ENCODE peak calls at places on chromosomes 5 and 9, in ten cellular contexts. One of them, this sample, is unnamed.

GRCh38 chr9:105007143-105007542 is 79.2 kb upstream of the ABCA1 start:
- DNase-seq in uterus: peak; percentile 47
- DNase-seq in H54: peak; percentile 66
- DNase-seq in NCI-H345: no peak
- DNase-seq in endothelial cell: no peak
- DNase-seq in HEK293T: no peak
- DNase-seq in activated gamma-delta T cell treated with anti-CD3 and anti-CD28 coated beads, Interleukin-2, amount 50 U/mL, for 16 hours: no peak
- DNase-seq in SW 1271: no peak
- DNase-seq in aorta: peak; percentile 63
- DNase-seq in foreskin fibroblast: peak; percentile 93
- DNase-seq in this sample: no peak

GRCh38 chr9:83473488-83473971 is 64.7 kb downstream of the FRMD3 start:
- DNase-seq in uterus: no peak
- DNase-seq in H54: no peak
- DNase-seq in NCI-H345: no peak
- DNase-seq in endothelial cell: no peak
- DNase-seq in HEK293T: no peak
- DNase-seq in activated gamma-delta T cell treated with anti-CD3 and anti-CD28 coated beads, Interleukin-2, amount 50 U/mL, for 16 hours: no peak
- DNase-seq in SW 1271: no peak
- DNase-seq in aorta: no peak
- DNase-seq in foreskin fibroblast: no peak
- DNase-seq in this sample: no peak

GRCh38 chr5:59640411-59640810 is 253.1 kb downstream of the PDE4D start:
- DNase-seq in uterus: no peak
- DNase-seq in H54: no peak
- DNase-seq in NCI-H345: no peak
- DNase-seq in endothelial cell: no peak
- DNase-seq in HEK293T: no peak
- DNase-seq in activated gamma-delta T cell treated with anti-CD3 and anti-CD28 coated beads, Interleukin-2, amount 50 U/mL, for 16 hours: no peak
- DNase-seq in SW 1271: no peak
- DNase-seq in aorta: no peak
- DNase-seq in foreskin fibroblast: peak; percentile 14
- DNase-seq in this sample: no peak

GRCh38 chr9:116074658-116075057 is 78.9 kb upstream of the PAPPA start:
- DNase-seq in uterus: no peak
- DNase-seq in H54: peak; percentile 15
- DNase-seq in NCI-H345: no peak
- DNase-seq in endothelial cell: no peak
- DNase-seq in HEK293T: no peak
- DNase-seq in activated gamma-delta T cell treated with anti-CD3 and anti-CD28 coated beads, Interleukin-2, amount 50 U/mL, for 16 hours: no peak
- DNase-seq in SW 1271: no peak
- DNase-seq in aorta: no peak
- DNase-seq in foreskin fibroblast: peak; percentile 15
- DNase-seq in this sample: no peak

GRCh38 chr5:3845249-3845648 is 249.6 kb downstream of the IRX1 start:
- DNase-seq in uterus: no peak
- DNase-seq in H54: no peak
- DNase-seq in NCI-H345: no peak
- DNase-seq in endothelial cell: no peak
- DNase-seq in HEK293T: no peak
- DNase-seq in activated gamma-delta T cell treated with anti-CD3 and anti-CD28 coated beads, Interleukin-2, amount 50 U/mL, for 16 hours: no peak
- DNase-seq in SW 1271: no peak
- DNase-seq in aorta: no peak
- DNase-seq in foreskin fibroblast: no peak
- DNase-seq in this sample: no peak

GRCh38 chr9:130003943-130004552 is 38.9 kb downstream of the FNBP1 start:
- DNase-seq in uterus: no peak
- DNase-seq in H54: no peak
- DNase-seq in NCI-H345: no peak
- DNase-seq in endothelial cell: no peak
- DNase-seq in HEK293T: no peak
- DNase-seq in activated gamma-delta T cell treated with anti-CD3 and anti-CD28 coated beads, Interleukin-2, amount 50 U/mL, for 16 hours: no peak
- DNase-seq in SW 1271: no peak
- DNase-seq in aorta: no peak
- DNase-seq in foreskin fibroblast: no peak
- DNase-seq in this sample: no peak

GRCh38 chr5:137734962-137735530 is 843 bp downstream of the KLHL3 start:
- DNase-seq in uterus: peak; percentile 27
- DNase-seq in H54: no peak
- DNase-seq in NCI-H345: peak; percentile 51
- DNase-seq in endothelial cell: peak; percentile 42
- DNase-seq in HEK293T: no peak
- DNase-seq in activated gamma-delta T cell treated with anti-CD3 and anti-CD28 coated beads, Interleukin-2, amount 50 U/mL, for 16 hours: no peak
- DNase-seq in SW 1271: no peak
- DNase-seq in aorta: peak; percentile 51
- DNase-seq in foreskin fibroblast: no peak
- DNase-seq in this sample: no peak

GRCh38 chr9:115524467-115525059 is 406.6 kb upstream of the TNC start:
- DNase-seq in uterus: peak; percentile 49
- DNase-seq in H54: peak; percentile 40
- DNase-seq in NCI-H345: peak; percentile 47
- DNase-seq in endothelial cell: peak; percentile 47
- DNase-seq in HEK293T: peak; percentile 48
- DNase-seq in activated gamma-delta T cell treated with anti-CD3 and anti-CD28 coated beads, Interleukin-2, amount 50 U/mL, for 16 hours: no peak
- DNase-seq in SW 1271: no peak
- DNase-seq in aorta: no peak
- DNase-seq in foreskin fibroblast: peak; percentile 56
- DNase-seq in this sample: no peak

GRCh38 chr5:92906798-92907380 is 674.1 kb downstream of the NR2F1-AS1 start:
- DNase-seq in uterus: no peak
- DNase-seq in H54: no peak
- DNase-seq in NCI-H345: no peak
- DNase-seq in endothelial cell: no peak
- DNase-seq in HEK293T: no peak
- DNase-seq in activated gamma-delta T cell treated with anti-CD3 and anti-CD28 coated beads, Interleukin-2, amount 50 U/mL, for 16 hours: no peak
- DNase-seq in SW 1271: no peak
- DNase-seq in aorta: no peak
- DNase-seq in foreskin fibroblast: no peak
- DNase-seq in this sample: no peak

GRCh38 chr5:18113724-18114123 is 479.5 kb downstream of the TAF11L14 start:
- DNase-seq in uterus: no peak
- DNase-seq in H54: no peak
- DNase-seq in NCI-H345: peak; percentile 27
- DNase-seq in endothelial cell: peak; percentile 9
- DNase-seq in HEK293T: no peak
- DNase-seq in activated gamma-delta T cell treated with anti-CD3 and anti-CD28 coated beads, Interleukin-2, amount 50 U/mL, for 16 hours: no peak
- DNase-seq in SW 1271: no peak
- DNase-seq in aorta: no peak
- DNase-seq in foreskin fibroblast: no peak
- DNase-seq in this sample: no peak

GRCh38 chr5:91468643-91469422 is 85.7 kb upstream of the ARRDC3 start:
- DNase-seq in uterus: no peak
- DNase-seq in H54: no peak
- DNase-seq in NCI-H345: no peak
- DNase-seq in endothelial cell: no peak
- DNase-seq in HEK293T: no peak
- DNase-seq in activated gamma-delta T cell treated with anti-CD3 and anti-CD28 coated beads, Interleukin-2, amount 50 U/mL, for 16 hours: no peak
- DNase-seq in SW 1271: no peak
- DNase-seq in aorta: no peak
- DNase-seq in foreskin fibroblast: peak; percentile 2
- DNase-seq in this sample: no peak

GRCh38 chr5:59798862-59799667 is 94.5 kb downstream of the PDE4D start:
- DNase-seq in uterus: no peak
- DNase-seq in H54: no peak
- DNase-seq in NCI-H345: peak; percentile 54
- DNase-seq in endothelial cell: no peak
- DNase-seq in HEK293T: no peak
- DNase-seq in activated gamma-delta T cell treated with anti-CD3 and anti-CD28 coated beads, Interleukin-2, amount 50 U/mL, for 16 hours: no peak
- DNase-seq in SW 1271: no peak
- DNase-seq in aorta: no peak
- DNase-seq in foreskin fibroblast: no peak
- DNase-seq in this sample: no peak

GRCh38 chr5:68504306-68504705 is 288.8 kb downstream of the PIK3R1 start:
- DNase-seq in uterus: no peak
- DNase-seq in H54: no peak
- DNase-seq in NCI-H345: no peak
- DNase-seq in endothelial cell: no peak
- DNase-seq in HEK293T: no peak
- DNase-seq in activated gamma-delta T cell treated with anti-CD3 and anti-CD28 coated beads, Interleukin-2, amount 50 U/mL, for 16 hours: no peak
- DNase-seq in SW 1271: no peak
- DNase-seq in aorta: no peak
- DNase-seq in foreskin fibroblast: no peak
- DNase-seq in this sample: no peak

GRCh38 chr5:59656351-59657254 is 236.9 kb downstream of the PDE4D start:
- DNase-seq in uterus: no peak
- DNase-seq in H54: no peak
- DNase-seq in NCI-H345: no peak
- DNase-seq in endothelial cell: no peak
- DNase-seq in HEK293T: no peak
- DNase-seq in activated gamma-delta T cell treated with anti-CD3 and anti-CD28 coated beads, Interleukin-2, amount 50 U/mL, for 16 hours: no peak
- DNase-seq in SW 1271: no peak
- DNase-seq in aorta: no peak
- DNase-seq in foreskin fibroblast: no peak
- DNase-seq in this sample: no peak

GRCh38 chr9:115943591-115944165 is 209.9 kb upstream of the PAPPA start:
- DNase-seq in uterus: no peak
- DNase-seq in H54: no peak
- DNase-seq in NCI-H345: no peak
- DNase-seq in endothelial cell: no peak
- DNase-seq in HEK293T: no peak
- DNase-seq in activated gamma-delta T cell treated with anti-CD3 and anti-CD28 coated beads, Interleukin-2, amount 50 U/mL, for 16 hours: no peak
- DNase-seq in SW 1271: no peak
- DNase-seq in aorta: no peak
- DNase-seq in foreskin fibroblast: no peak
- DNase-seq in this sample: no peak

GRCh38 chr5:92777421-92777820 is 803.6 kb downstream of the NR2F1-AS1 start:
- DNase-seq in uterus: no peak
- DNase-seq in H54: no peak
- DNase-seq in NCI-H345: no peak
- DNase-seq in endothelial cell: no peak
- DNase-seq in HEK293T: no peak
- DNase-seq in activated gamma-delta T cell treated with anti-CD3 and anti-CD28 coated beads, Interleukin-2, amount 50 U/mL, for 16 hours: no peak
- DNase-seq in SW 1271: no peak
- DNase-seq in aorta: no peak
- DNase-seq in foreskin fibroblast: no peak
- DNase-seq in this sample: no peak

GRCh38 chr9:92406506-92406905 is 2.1 kb upstream of the OGN start:
- DNase-seq in uterus: no peak
- DNase-seq in H54: no peak
- DNase-seq in NCI-H345: no peak
- DNase-seq in endothelial cell: no peak
- DNase-seq in HEK293T: no peak
- DNase-seq in activated gamma-delta T cell treated with anti-CD3 and anti-CD28 coated beads, Interleukin-2, amount 50 U/mL, for 16 hours: peak; percentile 1
- DNase-seq in SW 1271: no peak
- DNase-seq in aorta: peak; percentile 76
- DNase-seq in foreskin fibroblast: no peak
- DNase-seq in this sample: no peak

GRCh38 chr5:2986301-2986700 is 234.8 kb upstream of the IRX2 start:
- DNase-seq in uterus: no peak
- DNase-seq in H54: no peak
- DNase-seq in NCI-H345: no peak
- DNase-seq in endothelial cell: no peak
- DNase-seq in HEK293T: no peak
- DNase-seq in activated gamma-delta T cell treated with anti-CD3 and anti-CD28 coated beads, Interleukin-2, amount 50 U/mL, for 16 hours: no peak
- DNase-seq in SW 1271: no peak
- DNase-seq in aorta: no peak
- DNase-seq in foreskin fibroblast: no peak
- DNase-seq in this sample: no peak

GRCh38 chr5:37668524-37669047 is 171.3 kb downstream of the GDNF start:
- DNase-seq in uterus: peak; percentile 40
- DNase-seq in H54: peak; percentile 59
- DNase-seq in NCI-H345: peak; percentile 17
- DNase-seq in endothelial cell: no peak
- DNase-seq in HEK293T: peak; percentile 23
- DNase-seq in activated gamma-delta T cell treated with anti-CD3 and anti-CD28 coated beads, Interleukin-2, amount 50 U/mL, for 16 hours: no peak
- DNase-seq in SW 1271: peak; percentile 94
- DNase-seq in aorta: peak; percentile 65
- DNase-seq in foreskin fibroblast: peak; percentile 94
- DNase-seq in this sample: peak; percentile 12

GRCh38 chr5:124662261-124662781 is 84.1 kb downstream of the ZNF608 start:
- DNase-seq in uterus: no peak
- DNase-seq in H54: no peak
- DNase-seq in NCI-H345: peak; percentile 28
- DNase-seq in endothelial cell: no peak
- DNase-seq in HEK293T: peak; percentile 65
- DNase-seq in activated gamma-delta T cell treated with anti-CD3 and anti-CD28 coated beads, Interleukin-2, amount 50 U/mL, for 16 hours: no peak
- DNase-seq in SW 1271: no peak
- DNase-seq in aorta: no peak
- DNase-seq in foreskin fibroblast: no peak
- DNase-seq in this sample: no peak

GRCh38 chr5:55694152-55694830 is 17.8 kb downstream of the SLC38A9 start:
- DNase-seq in uterus: no peak
- DNase-seq in H54: no peak
- DNase-seq in NCI-H345: no peak
- DNase-seq in endothelial cell: no peak
- DNase-seq in HEK293T: peak; percentile 18
- DNase-seq in activated gamma-delta T cell treated with anti-CD3 and anti-CD28 coated beads, Interleukin-2, amount 50 U/mL, for 16 hours: no peak
- DNase-seq in SW 1271: no peak
- DNase-seq in aorta: no peak
- DNase-seq in foreskin fibroblast: no peak
- DNase-seq in this sample: no peak

GRCh38 chr5:177531209-177531940 is 14.6 kb upstream of the DDX41 start:
- DNase-seq in uterus: no peak
- DNase-seq in H54: no peak
- DNase-seq in NCI-H345: no peak
- DNase-seq in endothelial cell: no peak
- DNase-seq in HEK293T: no peak
- DNase-seq in activated gamma-delta T cell treated with anti-CD3 and anti-CD28 coated beads, Interleukin-2, amount 50 U/mL, for 16 hours: no peak
- DNase-seq in SW 1271: no peak
- DNase-seq in aorta: no peak
- DNase-seq in foreskin fibroblast: no peak
- DNase-seq in this sample: no peak

GRCh38 chr9:90393355-90394152 is 249.1 kb downstream of the DIRAS2 start:
- DNase-seq in uterus: no peak
- DNase-seq in H54: no peak
- DNase-seq in NCI-H345: no peak
- DNase-seq in endothelial cell: no peak
- DNase-seq in HEK293T: no peak
- DNase-seq in activated gamma-delta T cell treated with anti-CD3 and anti-CD28 coated beads, Interleukin-2, amount 50 U/mL, for 16 hours: no peak
- DNase-seq in SW 1271: no peak
- DNase-seq in aorta: no peak
- DNase-seq in foreskin fibroblast: no peak
- DNase-seq in this sample: no peak